ENCODE peak calls at places on chromosomes 6 and 20, in eight cellular contexts. One of them, this sample, is unnamed.

GRCh38 chr6:3220366-3220765 is 7.1 kb downstream of the TUBB2B start:
- DNase-seq in H1: no peak
- DNase-seq in ovary: no peak
- DNase-seq in sigmoid colon: no peak
- DNase-seq in vagina: no peak
- DNase-seq in heart left ventricle: no peak
- DNase-seq in IMR-90: no peak
- DNase-seq in transverse colon: no peak
- DNase-seq in this sample: no peak

GRCh38 chr6:157644043-157644810 is 178.8 kb upstream of the SNX9 start:
- DNase-seq in H1: no peak
- DNase-seq in ovary: no peak
- DNase-seq in vagina: no peak
- DNase-seq in transverse colon: no peak
- DNase-seq in heart left ventricle: no peak
- DNase-seq in sigmoid colon: peak; percentile 51
- DNase-seq in IMR-90: no peak
- DNase-seq in this sample: no peak

GRCh38 chr20:17786221-17786718 is 86.5 kb downstream of the BANF2 start:
- DNase-seq in IMR-90: peak; percentile 75
- DNase-seq in H1: no peak
- DNase-seq in heart left ventricle: peak; percentile 61
- DNase-seq in transverse colon: no peak
- DNase-seq in ovary: peak; percentile 51
- DNase-seq in vagina: no peak
- DNase-seq in sigmoid colon: no peak
- DNase-seq in this sample: no peak

GRCh38 chr6:50821431-50822077 is 2.9 kb downstream of the TFAP2B start:
- DNase-seq in sigmoid colon: no peak
- DNase-seq in vagina: no peak
- DNase-seq in H1: no peak
- DNase-seq in IMR-90: no peak
- DNase-seq in transverse colon: no peak
- DNase-seq in ovary: no peak
- DNase-seq in heart left ventricle: no peak
- DNase-seq in this sample: no peak

GRCh38 chr6:152685819-152686218 is 11.9 kb upstream of the MYCT1 start:
- DNase-seq in sigmoid colon: no peak
- DNase-seq in ovary: no peak
- DNase-seq in transverse colon: no peak
- DNase-seq in heart left ventricle: no peak
- DNase-seq in H1: no peak
- DNase-seq in IMR-90: no peak
- DNase-seq in vagina: no peak
- DNase-seq in this sample: no peak

GRCh38 chr6:79602859-79603258 is 28.3 kb upstream of the SH3BGRL2 start:
- DNase-seq in transverse colon: no peak
- DNase-seq in ovary: no peak
- DNase-seq in H1: no peak
- DNase-seq in vagina: no peak
- DNase-seq in IMR-90: no peak
- DNase-seq in heart left ventricle: no peak
- DNase-seq in sigmoid colon: no peak
- DNase-seq in this sample: no peak

GRCh38 chr6:90222724-90223198 is 73.9 kb downstream of the BACH2 start:
- DNase-seq in IMR-90: peak; percentile 65
- DNase-seq in transverse colon: no peak
- DNase-seq in ovary: no peak
- DNase-seq in heart left ventricle: no peak
- DNase-seq in sigmoid colon: no peak
- DNase-seq in vagina: no peak
- DNase-seq in H1: no peak
- DNase-seq in this sample: no peak

GRCh38 chr6:87197547-87197946 is 42.2 kb downstream of the ZNF292 start:
- DNase-seq in IMR-90: no peak
- DNase-seq in heart left ventricle: no peak
- DNase-seq in H1: no peak
- DNase-seq in vagina: no peak
- DNase-seq in sigmoid colon: no peak
- DNase-seq in transverse colon: no peak
- DNase-seq in ovary: no peak
- DNase-seq in this sample: no peak

GRCh38 chr6:25014806-25015560 is 79.2 kb upstream of the RIPOR2 start:
- DNase-seq in sigmoid colon: peak; percentile 78
- DNase-seq in heart left ventricle: no peak
- DNase-seq in H1: no peak
- DNase-seq in IMR-90: peak; percentile 78
- DNase-seq in ovary: peak; percentile 24
- DNase-seq in vagina: no peak
- DNase-seq in transverse colon: no peak
- DNase-seq in this sample: no peak

GRCh38 chr20:57680934-57681914 is 28.6 kb downstream of the PMEPA1 start:
- DNase-seq in transverse colon: peak; percentile 51
- DNase-seq in ovary: no peak
- DNase-seq in IMR-90: no peak
- DNase-seq in vagina: no peak
- DNase-seq in sigmoid colon: no peak
- DNase-seq in H1: no peak
- DNase-seq in heart left ventricle: no peak
- DNase-seq in this sample: no peak

GRCh38 chr6:18039481-18039880 is 52.0 kb upstream of the KIF13A start:
- DNase-seq in H1: no peak
- DNase-seq in heart left ventricle: no peak
- DNase-seq in sigmoid colon: no peak
- DNase-seq in ovary: no peak
- DNase-seq in IMR-90: peak; percentile 70
- DNase-seq in vagina: no peak
- DNase-seq in transverse colon: no peak
- DNase-seq in this sample: no peak

GRCh38 chr6:130967502-130968469 is 95.3 kb downstream of the EPB41L2 start:
- DNase-seq in sigmoid colon: no peak
- DNase-seq in IMR-90: peak; percentile 50
- DNase-seq in ovary: no peak
- DNase-seq in heart left ventricle: no peak
- DNase-seq in H1: no peak
- DNase-seq in vagina: no peak
- DNase-seq in transverse colon: no peak
- DNase-seq in this sample: no peak

GRCh38 chr6:130970839-130971410 is 92.1 kb downstream of the EPB41L2 start:
- DNase-seq in vagina: no peak
- DNase-seq in H1: no peak
- DNase-seq in sigmoid colon: no peak
- DNase-seq in IMR-90: no peak
- DNase-seq in transverse colon: no peak
- DNase-seq in heart left ventricle: no peak
- DNase-seq in ovary: no peak
- DNase-seq in this sample: no peak

GRCh38 chr6:130966581-130966980 is 96.5 kb downstream of the EPB41L2 start:
- DNase-seq in sigmoid colon: no peak
- DNase-seq in H1: no peak
- DNase-seq in heart left ventricle: no peak
- DNase-seq in transverse colon: no peak
- DNase-seq in IMR-90: no peak
- DNase-seq in ovary: no peak
- DNase-seq in vagina: no peak
- DNase-seq in this sample: no peak

GRCh38 chr6:130969807-130970491 is 93.1 kb downstream of the EPB41L2 start:
- DNase-seq in transverse colon: no peak
- DNase-seq in IMR-90: peak; percentile 67
- DNase-seq in vagina: no peak
- DNase-seq in sigmoid colon: peak; percentile 73
- DNase-seq in heart left ventricle: peak; percentile 53
- DNase-seq in ovary: peak; percentile 51
- DNase-seq in H1: no peak
- DNase-seq in this sample: peak; percentile 18

DNA sequence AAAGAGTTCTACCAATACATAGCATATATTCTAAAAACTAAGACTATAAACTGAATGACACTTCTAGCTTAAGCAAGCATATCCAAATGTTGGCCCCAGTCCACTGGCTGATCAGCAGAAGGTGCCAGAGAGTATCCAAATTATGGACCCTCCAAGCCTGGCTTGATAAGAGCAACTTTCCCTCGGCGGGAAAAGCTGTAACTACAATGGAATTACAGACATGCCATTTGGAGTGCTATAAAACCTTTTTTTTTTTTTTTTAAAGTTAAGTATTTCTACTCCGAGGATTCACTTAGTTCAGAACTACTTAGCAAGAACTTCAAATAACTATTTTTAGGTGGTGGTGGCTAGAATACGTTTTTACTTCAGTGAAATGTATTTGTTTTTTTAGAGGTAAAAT is 94.6 kb downstream of the EPB41L2 start:
- DNase-seq in sigmoid colon: no peak
- DNase-seq in ovary: no peak
- DNase-seq in transverse colon: no peak
- DNase-seq in heart left ventricle: no peak
- DNase-seq in vagina: no peak
- DNase-seq in H1: no peak
- DNase-seq in IMR-90: peak; percentile 35
- DNase-seq in this sample: no peak
- TF ChIP-seq POLR2A in sigmoid colon: no peak
- TF ChIP-seq POLR2A in ovary: no peak
- TF ChIP-seq POLR2A in transverse colon: no peak
- TF ChIP-seq POLR2A in heart left ventricle: no peak
- TF ChIP-seq POLR2A in vagina: no peak
- TF ChIP-seq POLR2A in H1: no peak
- TF ChIP-seq POLR2A in IMR-90: no peak
- TF ChIP-seq POLR2A in this sample: no peak

DNA sequence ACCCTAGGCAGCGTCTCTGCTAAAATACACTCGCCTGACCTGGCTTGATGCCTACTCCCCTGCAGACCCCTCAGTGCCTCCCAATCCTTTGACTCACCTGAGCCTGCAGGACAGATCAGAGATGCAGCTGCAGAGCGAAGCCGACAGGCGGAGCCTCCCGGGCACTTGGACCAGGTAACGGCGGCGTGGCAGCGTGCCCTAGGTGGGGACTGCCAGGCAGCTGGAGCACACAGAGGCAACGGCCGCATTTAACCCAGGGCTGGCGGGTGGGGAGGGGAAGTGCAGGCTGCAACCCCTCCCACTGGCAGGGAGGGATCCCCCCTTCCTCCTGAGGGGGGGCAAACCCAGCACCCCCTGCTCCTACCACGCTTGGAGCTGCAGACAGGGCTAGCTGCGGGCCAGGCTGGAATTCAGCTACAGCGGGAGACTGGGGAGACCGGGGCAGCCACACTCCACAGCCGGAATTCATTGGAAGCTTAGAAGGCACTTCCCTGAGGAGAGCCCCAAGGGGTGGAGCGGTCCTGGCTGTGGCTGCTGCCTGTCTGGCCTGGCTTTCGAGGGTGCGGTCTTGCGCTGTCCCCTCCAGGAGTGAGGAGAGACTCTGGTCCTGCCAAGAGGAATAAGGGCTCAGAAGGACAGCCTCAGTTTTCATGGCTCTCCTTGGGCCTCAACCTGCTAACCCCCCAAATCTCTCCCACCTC is at the start of gene MATN4:
- DNase-seq in transverse colon: peak; percentile 56
- DNase-seq in sigmoid colon: no peak
- DNase-seq in IMR-90: no peak
- DNase-seq in H1: no peak
- DNase-seq in ovary: no peak
- DNase-seq in vagina: no peak
- DNase-seq in heart left ventricle: no peak
- DNase-seq in this sample: peak; percentile 91
- TF ChIP-seq CTCF in transverse colon: peak; percentile 29
- TF ChIP-seq CTCF in sigmoid colon: no peak
- TF ChIP-seq CTCF in IMR-90: no peak
- TF ChIP-seq CTCF in H1: peak; percentile 65
- TF ChIP-seq CTCF in ovary: no peak
- TF ChIP-seq CTCF in vagina: no peak
- TF ChIP-seq CTCF in heart left ventricle: no peak
- TF ChIP-seq CTCF in this sample: no peak

GRCh38 chr6:166712554-166713228 is 85.6 kb upstream of the RPS6KA2 start:
- DNase-seq in IMR-90: no peak
- DNase-seq in ovary: no peak
- DNase-seq in transverse colon: no peak
- DNase-seq in H1: no peak
- DNase-seq in vagina: peak; percentile 64
- DNase-seq in heart left ventricle: no peak
- DNase-seq in sigmoid colon: no peak
- DNase-seq in this sample: no peak
- TF ChIP-seq POLR2A in IMR-90: no peak
- TF ChIP-seq POLR2A in ovary: no peak
- TF ChIP-seq POLR2A in transverse colon: no peak
- TF ChIP-seq POLR2A in H1: no peak
- TF ChIP-seq POLR2A in vagina: no peak
- TF ChIP-seq POLR2A in heart left ventricle: no peak
- TF ChIP-seq POLR2A in sigmoid colon: no peak
- TF ChIP-seq POLR2A in this sample: no peak

GRCh38 chr6:158739673-158740072 is 79.5 kb downstream of the EZR start:
- DNase-seq in transverse colon: no peak
- DNase-seq in sigmoid colon: no peak
- DNase-seq in vagina: no peak
- DNase-seq in IMR-90: no peak
- DNase-seq in H1: no peak
- DNase-seq in heart left ventricle: no peak
- DNase-seq in ovary: no peak
- DNase-seq in this sample: no peak

GRCh38 chr6:158742988-158743651 is 76.0 kb downstream of the EZR start:
- DNase-seq in heart left ventricle: no peak
- DNase-seq in H1: no peak
- DNase-seq in ovary: no peak
- DNase-seq in IMR-90: no peak
- DNase-seq in transverse colon: no peak
- DNase-seq in vagina: no peak
- DNase-seq in sigmoid colon: no peak
- DNase-seq in this sample: no peak

GRCh38 chr6:158744986-158745430 is 74.2 kb downstream of the EZR start:
- DNase-seq in IMR-90: no peak
- DNase-seq in vagina: no peak
- DNase-seq in heart left ventricle: no peak
- DNase-seq in ovary: no peak
- DNase-seq in sigmoid colon: no peak
- DNase-seq in H1: no peak
- DNase-seq in transverse colon: no peak
- DNase-seq in this sample: no peak
- TF ChIP-seq CTCF in IMR-90: no peak
- TF ChIP-seq CTCF in vagina: no peak
- TF ChIP-seq CTCF in heart left ventricle: no peak
- TF ChIP-seq CTCF in ovary: no peak
- TF ChIP-seq CTCF in sigmoid colon: no peak
- TF ChIP-seq CTCF in H1: no peak
- TF ChIP-seq CTCF in transverse colon: no peak
- TF ChIP-seq CTCF in this sample: no peak